ENCODE peak calls at places on chromosomes 12 and 14, in five cellular contexts. One of them, this sample, is unnamed.

GRCh38 chr12:121932914-121933521 is 14.6 kb downstream of the CFAP251 start:
- DNase-seq in NCI-H1694: no peak
- DNase-seq in NCI-H2171: no peak
- DNase-seq in activated CD8-positive, alpha-beta memory T cell treated with anti-CD3 and anti-CD28 coated beads for 4 hours: no peak
- DNase-seq in H54: no peak
- DNase-seq in this sample: no peak

GRCh38 chr14:70871001-70871400 is 36.3 kb upstream of the PCNX1 start:
- DNase-seq in NCI-H2171: no peak
- DNase-seq in activated CD8-positive, alpha-beta memory T cell treated with anti-CD3 and anti-CD28 coated beads for 4 hours: no peak
- DNase-seq in NCI-H1694: no peak
- DNase-seq in H54: no peak
- DNase-seq in this sample: no peak

GRCh38 chr12:14768823-14769405 is 34.4 kb downstream of the WBP11 start:
- DNase-seq in NCI-H2171: no peak
- DNase-seq in H54: no peak
- DNase-seq in activated CD8-positive, alpha-beta memory T cell treated with anti-CD3 and anti-CD28 coated beads for 4 hours: no peak
- DNase-seq in NCI-H1694: no peak
- DNase-seq in this sample: no peak

GRCh38 chr12:12008931-12009611 is 61.7 kb upstream of the BCL2L14 start:
- DNase-seq in NCI-H1694: peak; percentile 72
- DNase-seq in NCI-H2171: peak; percentile 11
- DNase-seq in activated CD8-positive, alpha-beta memory T cell treated with anti-CD3 and anti-CD28 coated beads for 4 hours: no peak
- DNase-seq in H54: peak; percentile 75
- DNase-seq in this sample: no peak

GRCh38 chr12:113086249-113087164 is 30.0 kb downstream of the DTX1 start:
- DNase-seq in activated CD8-positive, alpha-beta memory T cell treated with anti-CD3 and anti-CD28 coated beads for 4 hours: peak; percentile 6
- DNase-seq in NCI-H2171: no peak
- DNase-seq in NCI-H1694: no peak
- DNase-seq in H54: no peak
- DNase-seq in this sample: peak; percentile 47

GRCh38 chr12:103561174-103561573 is 25.9 kb upstream of the STAB2 start:
- DNase-seq in activated CD8-positive, alpha-beta memory T cell treated with anti-CD3 and anti-CD28 coated beads for 4 hours: no peak
- DNase-seq in H54: no peak
- DNase-seq in NCI-H1694: no peak
- DNase-seq in NCI-H2171: no peak
- DNase-seq in this sample: no peak

GRCh38 chr12:10397311-10397710 is 7.5 kb upstream of the KLRK1 start:
- DNase-seq in H54: no peak
- DNase-seq in NCI-H1694: no peak
- DNase-seq in activated CD8-positive, alpha-beta memory T cell treated with anti-CD3 and anti-CD28 coated beads for 4 hours: no peak
- DNase-seq in NCI-H2171: no peak
- DNase-seq in this sample: peak; percentile 84

GRCh38 chr14:82230748-82231147 is 697.1 kb upstream of the SEL1L start:
- DNase-seq in activated CD8-positive, alpha-beta memory T cell treated with anti-CD3 and anti-CD28 coated beads for 4 hours: no peak
- DNase-seq in NCI-H2171: no peak
- DNase-seq in NCI-H1694: no peak
- DNase-seq in H54: no peak
- DNase-seq in this sample: no peak

GRCh38 chr12:124412646-124413015 is 117.7 kb downstream of the RFLNA start:
- DNase-seq in NCI-H1694: no peak
- DNase-seq in activated CD8-positive, alpha-beta memory T cell treated with anti-CD3 and anti-CD28 coated beads for 4 hours: no peak
- DNase-seq in H54: no peak
- DNase-seq in NCI-H2171: no peak
- DNase-seq in this sample: no peak

GRCh38 chr14:61351457-61351856 is 30.1 kb downstream of the PRKCH start:
- DNase-seq in H54: no peak
- DNase-seq in NCI-H1694: no peak
- DNase-seq in NCI-H2171: no peak
- DNase-seq in activated CD8-positive, alpha-beta memory T cell treated with anti-CD3 and anti-CD28 coated beads for 4 hours: no peak
- DNase-seq in this sample: peak; percentile 66

GRCh38 chr14:71108398-71109114 is 201.3 kb downstream of the PCNX1 start:
- DNase-seq in NCI-H2171: no peak
- DNase-seq in H54: no peak
- DNase-seq in activated CD8-positive, alpha-beta memory T cell treated with anti-CD3 and anti-CD28 coated beads for 4 hours: no peak
- DNase-seq in NCI-H1694: no peak
- DNase-seq in this sample: no peak

GRCh38 chr12:55843431-55843830 is 695 bp upstream of the MMP19 start:
- DNase-seq in activated CD8-positive, alpha-beta memory T cell treated with anti-CD3 and anti-CD28 coated beads for 4 hours: no peak
- DNase-seq in H54: no peak
- DNase-seq in NCI-H1694: no peak
- DNase-seq in NCI-H2171: no peak
- DNase-seq in this sample: no peak

GRCh38 chr14:66495214-66496098 is 9.3 kb downstream of the CCDC196 start:
- DNase-seq in H54: no peak
- DNase-seq in activated CD8-positive, alpha-beta memory T cell treated with anti-CD3 and anti-CD28 coated beads for 4 hours: no peak
- DNase-seq in NCI-H1694: peak; percentile 64
- DNase-seq in NCI-H2171: peak; percentile 22
- DNase-seq in this sample: peak; percentile 12

GRCh38 chr12:50581226-50582184 is 76.7 kb downstream of the DIP2B start:
- DNase-seq in H54: peak; percentile 53
- DNase-seq in NCI-H2171: no peak
- DNase-seq in activated CD8-positive, alpha-beta memory T cell treated with anti-CD3 and anti-CD28 coated beads for 4 hours: no peak
- DNase-seq in NCI-H1694: no peak
- DNase-seq in this sample: no peak

GRCh38 chr12:14567311-14568195 is at the start of gene PLBD1:
- DNase-seq in H54: no peak
- DNase-seq in NCI-H1694: no peak
- DNase-seq in activated CD8-positive, alpha-beta memory T cell treated with anti-CD3 and anti-CD28 coated beads for 4 hours: no peak
- DNase-seq in NCI-H2171: no peak
- DNase-seq in this sample: no peak

GRCh38 chr14:40464531-40464930 is 1032.3 kb upstream of the FBXO33 start:
- DNase-seq in NCI-H1694: no peak
- DNase-seq in activated CD8-positive, alpha-beta memory T cell treated with anti-CD3 and anti-CD28 coated beads for 4 hours: no peak
- DNase-seq in H54: no peak
- DNase-seq in NCI-H2171: no peak
- DNase-seq in this sample: no peak

GRCh38 chr12:78171082-78171481 is 340.4 kb downstream of the NAV3 start:
- DNase-seq in activated CD8-positive, alpha-beta memory T cell treated with anti-CD3 and anti-CD28 coated beads for 4 hours: no peak
- DNase-seq in NCI-H1694: no peak
- DNase-seq in NCI-H2171: no peak
- DNase-seq in H54: no peak
- DNase-seq in this sample: no peak

GRCh38 chr12:29073631-29074239 is 75.3 kb upstream of the FAR2 start:
- DNase-seq in activated CD8-positive, alpha-beta memory T cell treated with anti-CD3 and anti-CD28 coated beads for 4 hours: no peak
- DNase-seq in NCI-H2171: peak; percentile 63
- DNase-seq in H54: no peak
- DNase-seq in NCI-H1694: peak; percentile 79
- DNase-seq in this sample: peak; percentile 21

GRCh38 chr12:25023808-25024207 is 74.9 kb upstream of the BCAT1 start:
- DNase-seq in H54: no peak
- DNase-seq in NCI-H2171: no peak
- DNase-seq in activated CD8-positive, alpha-beta memory T cell treated with anti-CD3 and anti-CD28 coated beads for 4 hours: no peak
- DNase-seq in NCI-H1694: no peak
- DNase-seq in this sample: no peak

GRCh38 chr12:68609955-68610434 is 704 bp upstream of the RAP1B start:
- DNase-seq in NCI-H2171: no peak
- DNase-seq in NCI-H1694: no peak
- DNase-seq in H54: peak; percentile 18
- DNase-seq in activated CD8-positive, alpha-beta memory T cell treated with anti-CD3 and anti-CD28 coated beads for 4 hours: no peak
- DNase-seq in this sample: no peak

GRCh38 chr12:91052021-91052420 is 5.8 kb downstream of the KERA start:
- DNase-seq in NCI-H2171: no peak
- DNase-seq in NCI-H1694: no peak
- DNase-seq in H54: no peak
- DNase-seq in activated CD8-positive, alpha-beta memory T cell treated with anti-CD3 and anti-CD28 coated beads for 4 hours: no peak
- DNase-seq in this sample: no peak

GRCh38 chr14:100118377-100119011 is 41.0 kb downstream of the DEGS2 start:
- DNase-seq in NCI-H1694: no peak
- DNase-seq in H54: no peak
- DNase-seq in activated CD8-positive, alpha-beta memory T cell treated with anti-CD3 and anti-CD28 coated beads for 4 hours: no peak
- DNase-seq in NCI-H2171: no peak
- DNase-seq in this sample: no peak

GRCh38 chr14:95285566-95285965 is 34.1 kb downstream of the CLMN start:
- DNase-seq in H54: no peak
- DNase-seq in NCI-H2171: no peak
- DNase-seq in activated CD8-positive, alpha-beta memory T cell treated with anti-CD3 and anti-CD28 coated beads for 4 hours: no peak
- DNase-seq in NCI-H1694: no peak
- DNase-seq in this sample: no peak

GRCh38 chr12:42236017-42236416 is 2.0 kb downstream of the YAF2 start:
- DNase-seq in H54: no peak
- DNase-seq in NCI-H2171: no peak
- DNase-seq in NCI-H1694: no peak
- DNase-seq in activated CD8-positive, alpha-beta memory T cell treated with anti-CD3 and anti-CD28 coated beads for 4 hours: no peak
- DNase-seq in this sample: no peak

GRCh38 chr12:95204141-95204866 is 13.0 kb downstream of the FGD6 start:
- DNase-seq in NCI-H2171: no peak
- DNase-seq in activated CD8-positive, alpha-beta memory T cell treated with anti-CD3 and anti-CD28 coated beads for 4 hours: no peak
- DNase-seq in H54: peak; percentile 56
- DNase-seq in NCI-H1694: no peak
- DNase-seq in this sample: no peak

GRCh38 chr12:107684990-107685359 is 624 bp upstream of the PWP1 start:
- DNase-seq in NCI-H2171: peak; percentile 81
- DNase-seq in NCI-H1694: peak; percentile 14
- DNase-seq in activated CD8-positive, alpha-beta memory T cell treated with anti-CD3 and anti-CD28 coated beads for 4 hours: no peak
- DNase-seq in H54: no peak
- DNase-seq in this sample: no peak

GRCh38 chr12:6825398-6826124 is 2.6 kb upstream of the P3H3 start:
- DNase-seq in H54: peak; percentile 89
- DNase-seq in activated CD8-positive, alpha-beta memory T cell treated with anti-CD3 and anti-CD28 coated beads for 4 hours: peak; percentile 29
- DNase-seq in NCI-H1694: peak; percentile 90
- DNase-seq in NCI-H2171: peak; percentile 69
- DNase-seq in this sample: peak; percentile 57

GRCh38 chr12:108302471-108303311 is 36.4 kb downstream of the CMKLR1 start:
- DNase-seq in H54: no peak
- DNase-seq in NCI-H1694: no peak
- DNase-seq in NCI-H2171: no peak
- DNase-seq in activated CD8-positive, alpha-beta memory T cell treated with anti-CD3 and anti-CD28 coated beads for 4 hours: no peak
- DNase-seq in this sample: no peak

GRCh38 chr14:65620195-65620594 is 207.7 kb downstream of the FUT8 start:
- DNase-seq in NCI-H1694: no peak
- DNase-seq in H54: no peak
- DNase-seq in activated CD8-positive, alpha-beta memory T cell treated with anti-CD3 and anti-CD28 coated beads for 4 hours: no peak
- DNase-seq in NCI-H2171: no peak
- DNase-seq in this sample: no peak

GRCh38 chr14:85195872-85196477 is 334.0 kb upstream of the FLRT2 start:
- DNase-seq in activated CD8-positive, alpha-beta memory T cell treated with anti-CD3 and anti-CD28 coated beads for 4 hours: no peak
- DNase-seq in NCI-H1694: peak; percentile 18
- DNase-seq in H54: peak; percentile 2
- DNase-seq in NCI-H2171: no peak
- DNase-seq in this sample: no peak

GRCh38 chr12:93098077-93098476 is 169.0 kb upstream of the EEA1 start:
- DNase-seq in NCI-H2171: no peak
- DNase-seq in activated CD8-positive, alpha-beta memory T cell treated with anti-CD3 and anti-CD28 coated beads for 4 hours: peak; percentile 33
- DNase-seq in H54: no peak
- DNase-seq in NCI-H1694: no peak
- DNase-seq in this sample: peak; percentile 45